ENCODE peak calls at places on chromosomes 6 and 20, in ten cellular contexts. One of them, this sample, is unnamed.

GRCh38 chr6:159311618-159312017 is 142.4 kb downstream of the FNDC1 start:
- DNase-seq in kidney epithelial cell: no peak
- DNase-seq in heart right ventricle: no peak
- DNase-seq in AG09309: no peak
- DNase-seq in endothelial cell: no peak
- DNase-seq in activated CD8-positive, alpha-beta T cell treated with anti-CD3 and anti-CD28 coated beads for 36 hours: no peak
- DNase-seq in WTC11: no peak
- DNase-seq in GM23338: peak
- DNase-seq in CD14-positive monocyte: no peak
- DNase-seq in AG09319: no peak
- DNase-seq in this sample: no peak

GRCh38 chr20:45306431-45306982 is at the start of gene RBPJL:
- DNase-seq in AG09319: no peak
- DNase-seq in endothelial cell: peak
- DNase-seq in WTC11: peak
- DNase-seq in activated CD8-positive, alpha-beta T cell treated with anti-CD3 and anti-CD28 coated beads for 36 hours: peak
- DNase-seq in heart right ventricle: no peak
- DNase-seq in kidney epithelial cell: no peak
- DNase-seq in CD14-positive monocyte: no peak
- DNase-seq in AG09309: no peak
- DNase-seq in GM23338: peak
- DNase-seq in this sample: no peak

GRCh38 chr6:7673063-7673536 is 52.8 kb upstream of the BMP6 start:
- DNase-seq in AG09319: peak
- DNase-seq in GM23338: peak
- DNase-seq in heart right ventricle: peak
- DNase-seq in endothelial cell: peak
- DNase-seq in CD14-positive monocyte: no peak
- DNase-seq in WTC11: peak
- DNase-seq in kidney epithelial cell: no peak
- DNase-seq in activated CD8-positive, alpha-beta T cell treated with anti-CD3 and anti-CD28 coated beads for 36 hours: peak
- DNase-seq in AG09309: peak
- DNase-seq in this sample: no peak

GRCh38 chr6:114085206-114085605 is 114.3 kb upstream of the HDAC2 start:
- DNase-seq in CD14-positive monocyte: no peak
- DNase-seq in GM23338: no peak
- DNase-seq in endothelial cell: no peak
- DNase-seq in activated CD8-positive, alpha-beta T cell treated with anti-CD3 and anti-CD28 coated beads for 36 hours: no peak
- DNase-seq in WTC11: no peak
- DNase-seq in AG09309: peak
- DNase-seq in heart right ventricle: no peak
- DNase-seq in kidney epithelial cell: no peak
- DNase-seq in AG09319: peak
- DNase-seq in this sample: no peak

GRCh38 chr6:158414900-158415299 is 102.6 kb downstream of the TULP4 start:
- DNase-seq in GM23338: no peak
- DNase-seq in kidney epithelial cell: no peak
- DNase-seq in AG09309: no peak
- DNase-seq in CD14-positive monocyte: no peak
- DNase-seq in endothelial cell: no peak
- DNase-seq in heart right ventricle: no peak
- DNase-seq in WTC11: no peak
- DNase-seq in AG09319: no peak
- DNase-seq in activated CD8-positive, alpha-beta T cell treated with anti-CD3 and anti-CD28 coated beads for 36 hours: no peak
- DNase-seq in this sample: no peak

GRCh38 chr20:51425347-51426106 is 117.0 kb downstream of the NFATC2 start:
- DNase-seq in AG09319: no peak
- DNase-seq in GM23338: peak
- DNase-seq in AG09309: no peak
- DNase-seq in endothelial cell: no peak
- DNase-seq in WTC11: no peak
- DNase-seq in activated CD8-positive, alpha-beta T cell treated with anti-CD3 and anti-CD28 coated beads for 36 hours: peak
- DNase-seq in kidney epithelial cell: no peak
- DNase-seq in heart right ventricle: no peak
- DNase-seq in CD14-positive monocyte: no peak
- DNase-seq in this sample: no peak

GRCh38 chr6:18990313-18990978 is 603.3 kb downstream of the RNF144B start:
- DNase-seq in AG09319: no peak
- DNase-seq in heart right ventricle: peak
- DNase-seq in activated CD8-positive, alpha-beta T cell treated with anti-CD3 and anti-CD28 coated beads for 36 hours: peak
- DNase-seq in GM23338: peak
- DNase-seq in kidney epithelial cell: no peak
- DNase-seq in endothelial cell: peak
- DNase-seq in AG09309: no peak
- DNase-seq in WTC11: peak
- DNase-seq in CD14-positive monocyte: no peak
- DNase-seq in this sample: peak

GRCh38 chr6:127582777-127583462 is 5.9 kb downstream of the C6orf58 start:
- DNase-seq in WTC11: no peak
- DNase-seq in GM23338: no peak
- DNase-seq in CD14-positive monocyte: no peak
- DNase-seq in activated CD8-positive, alpha-beta T cell treated with anti-CD3 and anti-CD28 coated beads for 36 hours: no peak
- DNase-seq in AG09319: no peak
- DNase-seq in endothelial cell: no peak
- DNase-seq in heart right ventricle: no peak
- DNase-seq in AG09309: no peak
- DNase-seq in kidney epithelial cell: peak
- DNase-seq in this sample: no peak

GRCh38 chr20:37921341-37921929 is 18.5 kb downstream of the VSTM2L start:
- DNase-seq in kidney epithelial cell: no peak
- DNase-seq in WTC11: no peak
- DNase-seq in CD14-positive monocyte: no peak
- DNase-seq in endothelial cell: no peak
- DNase-seq in heart right ventricle: no peak
- DNase-seq in activated CD8-positive, alpha-beta T cell treated with anti-CD3 and anti-CD28 coated beads for 36 hours: no peak
- DNase-seq in AG09309: no peak
- DNase-seq in AG09319: no peak
- DNase-seq in GM23338: no peak
- DNase-seq in this sample: no peak

GRCh38 chr6:25094726-25095125 is 159.0 kb upstream of the RIPOR2 start:
- DNase-seq in GM23338: no peak
- DNase-seq in AG09309: no peak
- DNase-seq in WTC11: no peak
- DNase-seq in endothelial cell: no peak
- DNase-seq in kidney epithelial cell: no peak
- DNase-seq in CD14-positive monocyte: no peak
- DNase-seq in AG09319: no peak
- DNase-seq in activated CD8-positive, alpha-beta T cell treated with anti-CD3 and anti-CD28 coated beads for 36 hours: no peak
- DNase-seq in heart right ventricle: no peak
- DNase-seq in this sample: no peak

GRCh38 chr6:33693186-33694158 is 18.0 kb downstream of the UQCC2 start:
- DNase-seq in heart right ventricle: peak
- DNase-seq in CD14-positive monocyte: no peak
- DNase-seq in activated CD8-positive, alpha-beta T cell treated with anti-CD3 and anti-CD28 coated beads for 36 hours: no peak
- DNase-seq in AG09309: no peak
- DNase-seq in kidney epithelial cell: no peak
- DNase-seq in GM23338: no peak
- DNase-seq in endothelial cell: no peak
- DNase-seq in AG09319: no peak
- DNase-seq in WTC11: no peak
- DNase-seq in this sample: peak

DNA sequence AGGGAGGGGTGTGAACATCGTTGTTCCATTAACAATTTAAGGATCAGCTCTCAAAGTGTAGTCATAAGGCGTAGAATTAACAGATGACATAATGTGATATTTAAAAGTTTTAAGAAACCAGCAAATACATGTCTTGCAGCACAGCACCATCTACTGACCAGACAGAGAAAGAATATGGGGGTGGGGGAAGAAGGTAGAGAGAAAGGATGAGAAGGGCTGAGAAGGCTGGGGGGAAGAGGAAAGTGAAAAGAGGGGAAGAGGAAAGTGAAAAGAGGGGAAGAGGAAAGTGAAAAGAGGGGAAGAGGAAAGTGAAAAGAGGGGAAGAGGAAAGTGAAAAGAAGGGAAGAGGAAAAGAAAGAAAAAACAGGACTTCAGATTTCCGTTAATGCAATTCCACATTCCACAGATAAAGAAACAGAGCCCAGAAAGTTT is 80.9 kb downstream of the HAO1 start:
- DNase-seq in kidney epithelial cell: peak
- DNase-seq in WTC11: peak
- DNase-seq in GM23338: peak
- DNase-seq in AG09319: no peak
- DNase-seq in activated CD8-positive, alpha-beta T cell treated with anti-CD3 and anti-CD28 coated beads for 36 hours: peak
- DNase-seq in AG09309: peak
- DNase-seq in CD14-positive monocyte: no peak
- DNase-seq in endothelial cell: peak
- DNase-seq in heart right ventricle: peak
- DNase-seq in this sample: no peak
- TF ChIP-seq CTCF in kidney epithelial cell: peak
- TF ChIP-seq CTCF in WTC11: peak
- TF ChIP-seq CTCF in GM23338: peak
- TF ChIP-seq CTCF in AG09319: peak
- TF ChIP-seq CTCF in activated CD8-positive, alpha-beta T cell treated with anti-CD3 and anti-CD28 coated beads for 36 hours: peak
- TF ChIP-seq CTCF in AG09309: peak
- TF ChIP-seq CTCF in CD14-positive monocyte: peak
- TF ChIP-seq CTCF in endothelial cell: no peak
- TF ChIP-seq CTCF in heart right ventricle: peak
- TF ChIP-seq CTCF in this sample: peak

DNA sequence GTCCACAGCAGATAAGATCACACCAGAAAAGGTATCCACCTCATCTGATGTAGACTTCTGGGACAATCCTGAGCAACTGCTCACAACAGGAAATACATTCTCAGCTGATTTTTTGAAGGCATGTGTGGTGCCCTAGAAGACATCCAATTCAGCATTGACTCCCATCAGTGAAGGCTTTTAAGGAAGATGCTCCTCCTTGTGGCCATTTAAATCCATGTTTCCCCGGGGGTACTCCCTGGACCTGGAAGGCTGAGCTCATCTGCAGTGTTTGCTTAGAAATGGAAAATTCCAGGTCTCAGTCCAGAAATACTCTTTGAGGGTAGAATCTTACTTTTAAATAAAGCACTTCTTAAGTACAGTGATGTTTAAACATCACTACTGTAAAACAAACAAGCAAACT is 195.5 kb upstream of the PDE10A start:
- DNase-seq in GM23338: peak
- DNase-seq in AG09319: no peak
- DNase-seq in heart right ventricle: no peak
- DNase-seq in WTC11: no peak
- DNase-seq in CD14-positive monocyte: no peak
- DNase-seq in endothelial cell: peak
- DNase-seq in kidney epithelial cell: no peak
- DNase-seq in AG09309: no peak
- DNase-seq in activated CD8-positive, alpha-beta T cell treated with anti-CD3 and anti-CD28 coated beads for 36 hours: no peak
- DNase-seq in this sample: no peak
- TF ChIP-seq CTCF in GM23338: peak
- TF ChIP-seq CTCF in AG09319: no peak
- TF ChIP-seq CTCF in heart right ventricle: peak
- TF ChIP-seq CTCF in WTC11: peak
- TF ChIP-seq CTCF in CD14-positive monocyte: no peak
- TF ChIP-seq CTCF in endothelial cell: no peak
- TF ChIP-seq CTCF in kidney epithelial cell: peak
- TF ChIP-seq CTCF in AG09309: no peak
- TF ChIP-seq CTCF in activated CD8-positive, alpha-beta T cell treated with anti-CD3 and anti-CD28 coated beads for 36 hours: no peak
- TF ChIP-seq CTCF in this sample: peak

DNA sequence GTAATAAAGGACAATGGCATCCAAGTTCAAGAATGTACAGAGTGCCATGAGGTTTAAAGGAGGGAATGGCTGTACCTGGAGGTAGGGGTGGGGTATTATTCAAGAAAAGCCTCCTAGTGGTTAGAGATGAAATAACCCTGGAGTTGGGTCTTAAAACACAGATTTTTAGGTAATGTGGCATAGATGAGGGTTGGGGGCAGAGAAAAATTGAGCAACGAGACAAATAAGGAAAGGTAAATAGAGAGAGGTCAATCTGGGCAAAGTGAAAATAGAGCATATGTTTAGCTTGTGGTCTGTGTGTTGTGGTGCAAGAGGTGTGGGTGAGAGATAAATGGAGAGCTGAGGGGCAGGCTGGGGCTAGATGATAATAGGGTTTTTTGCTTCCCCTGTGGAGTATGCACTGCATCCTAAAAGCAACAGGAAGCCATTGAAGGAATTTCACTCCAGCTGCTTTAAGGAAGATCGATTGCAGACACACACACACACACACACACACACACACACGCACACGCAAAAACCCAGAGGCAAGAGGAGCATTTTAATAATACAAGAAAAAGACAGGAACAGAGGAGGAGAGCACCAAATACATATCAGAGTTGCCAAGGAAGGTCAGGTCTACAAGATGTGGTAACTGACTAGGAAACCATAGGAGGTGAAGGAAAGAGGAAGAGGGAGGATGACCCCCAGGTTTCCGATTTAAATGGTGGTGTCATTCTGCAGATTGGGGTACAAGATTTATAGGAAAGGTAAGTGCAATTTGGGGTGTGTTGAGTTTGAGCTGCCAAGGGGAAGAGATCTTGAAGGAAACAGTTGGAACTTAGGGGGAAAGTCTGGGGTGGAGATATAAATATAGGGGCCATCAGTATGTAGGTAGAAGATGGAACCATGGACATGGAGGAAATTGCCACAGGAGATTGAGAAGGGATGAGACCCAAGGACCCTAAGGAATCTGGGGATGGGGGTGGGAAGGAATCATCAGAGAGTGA is 31.3 kb upstream of the ADGRF1 start:
- DNase-seq in activated CD8-positive, alpha-beta T cell treated with anti-CD3 and anti-CD28 coated beads for 36 hours: no peak
- DNase-seq in endothelial cell: no peak
- DNase-seq in CD14-positive monocyte: no peak
- DNase-seq in kidney epithelial cell: no peak
- DNase-seq in WTC11: no peak
- DNase-seq in GM23338: peak
- DNase-seq in heart right ventricle: no peak
- DNase-seq in AG09309: no peak
- DNase-seq in AG09319: no peak
- DNase-seq in this sample: no peak
- TF ChIP-seq CTCF in activated CD8-positive, alpha-beta T cell treated with anti-CD3 and anti-CD28 coated beads for 36 hours: no peak
- TF ChIP-seq CTCF in endothelial cell: peak
- TF ChIP-seq CTCF in CD14-positive monocyte: no peak
- TF ChIP-seq CTCF in kidney epithelial cell: peak
- TF ChIP-seq CTCF in WTC11: peak
- TF ChIP-seq CTCF in GM23338: peak
- TF ChIP-seq CTCF in heart right ventricle: no peak
- TF ChIP-seq CTCF in AG09309: peak
- TF ChIP-seq CTCF in AG09319: no peak
- TF ChIP-seq CTCF in this sample: peak

GRCh38 chr20:43538855-43539700 is 19.7 kb upstream of the SGK2 start:
- DNase-seq in WTC11: no peak
- DNase-seq in endothelial cell: no peak
- DNase-seq in activated CD8-positive, alpha-beta T cell treated with anti-CD3 and anti-CD28 coated beads for 36 hours: no peak
- DNase-seq in AG09309: no peak
- DNase-seq in CD14-positive monocyte: no peak
- DNase-seq in AG09319: no peak
- DNase-seq in kidney epithelial cell: no peak
- DNase-seq in GM23338: no peak
- DNase-seq in heart right ventricle: no peak
- DNase-seq in this sample: no peak
- TF ChIP-seq CTCF in WTC11: no peak
- TF ChIP-seq CTCF in endothelial cell: no peak
- TF ChIP-seq CTCF in activated CD8-positive, alpha-beta T cell treated with anti-CD3 and anti-CD28 coated beads for 36 hours: no peak
- TF ChIP-seq CTCF in AG09309: no peak
- TF ChIP-seq CTCF in CD14-positive monocyte: no peak
- TF ChIP-seq CTCF in AG09319: no peak
- TF ChIP-seq CTCF in kidney epithelial cell: no peak
- TF ChIP-seq CTCF in GM23338: no peak
- TF ChIP-seq CTCF in heart right ventricle: no peak
- TF ChIP-seq CTCF in this sample: no peak

This sample was measured in chondrocyte.